ENCODE peak calls at places on chromosome 20, in six cellular contexts. One of them, this sample, is unnamed.

GRCh38 chr20:41510847-41511453 is 107.2 kb downstream of the CHD6 start:
- DNase-seq in ascending aorta: no peak
- DNase-seq in RWPE1: no peak
- DNase-seq in progenitor cell of endocrine pancreas: no peak
- DNase-seq in neural crest cell: no peak
- DNase-seq in astrocyte of the spinal cord: no peak
- DNase-seq in this sample: no peak

GRCh38 chr20:22411568-22412450 is 172.6 kb downstream of the FOXA2 start:
- DNase-seq in ascending aorta: peak; percentile 68
- DNase-seq in neural crest cell: no peak
- DNase-seq in astrocyte of the spinal cord: peak; percentile 44
- DNase-seq in RWPE1: no peak
- DNase-seq in progenitor cell of endocrine pancreas: no peak
- DNase-seq in this sample: no peak

GRCh38 chr20:8535403-8536003 is 403.4 kb downstream of the PLCB1 start:
- DNase-seq in ascending aorta: no peak
- DNase-seq in progenitor cell of endocrine pancreas: no peak
- DNase-seq in neural crest cell: no peak
- DNase-seq in astrocyte of the spinal cord: no peak
- DNase-seq in RWPE1: peak; percentile 38
- DNase-seq in this sample: no peak

GRCh38 chr20:22795897-22796296 is 211.5 kb upstream of the FOXA2 start:
- DNase-seq in progenitor cell of endocrine pancreas: no peak
- DNase-seq in neural crest cell: no peak
- DNase-seq in RWPE1: peak; percentile 85
- DNase-seq in astrocyte of the spinal cord: peak; percentile 92
- DNase-seq in ascending aorta: peak; percentile 87
- DNase-seq in this sample: peak; percentile 87

GRCh38 chr20:53613748-53614147 is 20.1 kb upstream of the ZNF217 start:
- DNase-seq in ascending aorta: no peak
- DNase-seq in progenitor cell of endocrine pancreas: no peak
- DNase-seq in astrocyte of the spinal cord: no peak
- DNase-seq in neural crest cell: no peak
- DNase-seq in RWPE1: no peak
- DNase-seq in this sample: no peak

GRCh38 chr20:36607586-36608387 is 2.2 kb downstream of the RAB5IF start:
- DNase-seq in progenitor cell of endocrine pancreas: no peak
- DNase-seq in neural crest cell: no peak
- DNase-seq in RWPE1: peak; percentile 48
- DNase-seq in astrocyte of the spinal cord: no peak
- DNase-seq in ascending aorta: no peak
- DNase-seq in this sample: peak; percentile 19

GRCh38 chr20:17758010-17758409 is 58.2 kb downstream of the BANF2 start:
- DNase-seq in neural crest cell: no peak
- DNase-seq in progenitor cell of endocrine pancreas: no peak
- DNase-seq in astrocyte of the spinal cord: no peak
- DNase-seq in ascending aorta: no peak
- DNase-seq in RWPE1: no peak
- DNase-seq in this sample: no peak

GRCh38 chr20:63977392-63978276 is 1.8 kb downstream of the SAMD10 start:
- DNase-seq in progenitor cell of endocrine pancreas: no peak
- DNase-seq in astrocyte of the spinal cord: peak; percentile 78
- DNase-seq in ascending aorta: no peak
- DNase-seq in neural crest cell: no peak
- DNase-seq in RWPE1: peak; percentile 75
- DNase-seq in this sample: no peak

GRCh38 chr20:58971429-58971828 is 9.6 kb upstream of the NELFCD start:
- DNase-seq in ascending aorta: no peak
- DNase-seq in neural crest cell: no peak
- DNase-seq in RWPE1: no peak
- DNase-seq in progenitor cell of endocrine pancreas: no peak
- DNase-seq in astrocyte of the spinal cord: no peak
- DNase-seq in this sample: no peak

GRCh38 chr20:20823469-20823868 is 111.0 kb upstream of the RALGAPA2 start:
- DNase-seq in progenitor cell of endocrine pancreas: no peak
- DNase-seq in neural crest cell: no peak
- DNase-seq in RWPE1: no peak
- DNase-seq in astrocyte of the spinal cord: no peak
- DNase-seq in ascending aorta: no peak
- DNase-seq in this sample: no peak

GRCh38 chr20:11716239-11716944 is 201.3 kb upstream of the BTBD3 start:
- DNase-seq in astrocyte of the spinal cord: peak; percentile 96
- DNase-seq in RWPE1: peak; percentile 16
- DNase-seq in neural crest cell: peak; percentile 5
- DNase-seq in ascending aorta: no peak
- DNase-seq in progenitor cell of endocrine pancreas: no peak
- DNase-seq in this sample: peak; percentile 71

GRCh38 chr20:5328228-5328627 is 11.5 kb upstream of the PROKR2 start:
- DNase-seq in astrocyte of the spinal cord: no peak
- DNase-seq in progenitor cell of endocrine pancreas: no peak
- DNase-seq in RWPE1: no peak
- DNase-seq in ascending aorta: no peak
- DNase-seq in neural crest cell: no peak
- DNase-seq in this sample: no peak

GRCh38 chr20:3074812-3075211 is 3.4 kb downstream of the OXT start:
- DNase-seq in neural crest cell: no peak
- DNase-seq in astrocyte of the spinal cord: no peak
- DNase-seq in RWPE1: no peak
- DNase-seq in ascending aorta: no peak
- DNase-seq in progenitor cell of endocrine pancreas: no peak
- DNase-seq in this sample: peak; percentile 10

GRCh38 chr20:63033635-63034510 is 27.1 kb upstream of the BHLHE23 start:
- DNase-seq in neural crest cell: no peak
- DNase-seq in RWPE1: no peak
- DNase-seq in ascending aorta: no peak
- DNase-seq in progenitor cell of endocrine pancreas: no peak
- DNase-seq in astrocyte of the spinal cord: no peak
- DNase-seq in this sample: no peak

GRCh38 chr20:59622496-59622895 is 18.2 kb downstream of the PHACTR3 start:
- DNase-seq in neural crest cell: no peak
- DNase-seq in ascending aorta: no peak
- DNase-seq in RWPE1: no peak
- DNase-seq in astrocyte of the spinal cord: no peak
- DNase-seq in progenitor cell of endocrine pancreas: no peak
- DNase-seq in this sample: no peak

GRCh38 chr20:57395111-57395959 is 4.1 kb downstream of the RBM38 start:
- DNase-seq in RWPE1: peak; percentile 76
- DNase-seq in astrocyte of the spinal cord: peak; percentile 84
- DNase-seq in progenitor cell of endocrine pancreas: no peak
- DNase-seq in neural crest cell: peak; percentile 44
- DNase-seq in ascending aorta: peak; percentile 90
- DNase-seq in this sample: peak; percentile 74

GRCh38 chr20:50744143-50744792 is 12.9 kb downstream of the PARD6B start:
- DNase-seq in neural crest cell: no peak
- DNase-seq in RWPE1: peak; percentile 96
- DNase-seq in ascending aorta: peak; percentile 87
- DNase-seq in astrocyte of the spinal cord: peak; percentile 90
- DNase-seq in progenitor cell of endocrine pancreas: no peak
- DNase-seq in this sample: peak; percentile 89

GRCh38 chr20:11919046-11919445 is 1.4 kb downstream of the BTBD3 start:
- DNase-seq in ascending aorta: no peak
- DNase-seq in neural crest cell: no peak
- DNase-seq in progenitor cell of endocrine pancreas: no peak
- DNase-seq in astrocyte of the spinal cord: peak; percentile 61
- DNase-seq in RWPE1: no peak
- DNase-seq in this sample: no peak

GRCh38 chr20:63056236-63057132 is 49.7 kb upstream of the BHLHE23 start:
- DNase-seq in RWPE1: peak; percentile 58
- DNase-seq in progenitor cell of endocrine pancreas: peak; percentile 77
- DNase-seq in ascending aorta: peak; percentile 56
- DNase-seq in astrocyte of the spinal cord: no peak
- DNase-seq in neural crest cell: peak; percentile 92
- DNase-seq in this sample: peak; percentile 40

GRCh38 chr20:13295637-13296036 is 74.6 kb downstream of the ISM1 start:
- DNase-seq in ascending aorta: no peak
- DNase-seq in neural crest cell: no peak
- DNase-seq in progenitor cell of endocrine pancreas: no peak
- DNase-seq in RWPE1: no peak
- DNase-seq in astrocyte of the spinal cord: no peak
- DNase-seq in this sample: no peak

GRCh38 chr20:43389839-43390626 is 67.7 kb upstream of the SRSF6 start:
- DNase-seq in ascending aorta: no peak
- DNase-seq in RWPE1: no peak
- DNase-seq in astrocyte of the spinal cord: no peak
- DNase-seq in progenitor cell of endocrine pancreas: no peak
- DNase-seq in neural crest cell: peak; percentile 36
- DNase-seq in this sample: no peak

GRCh38 chr20:63641146-63641791 is 12.0 kb downstream of the STMN3 start:
- DNase-seq in astrocyte of the spinal cord: peak; percentile 36
- DNase-seq in neural crest cell: no peak
- DNase-seq in RWPE1: no peak
- DNase-seq in progenitor cell of endocrine pancreas: no peak
- DNase-seq in ascending aorta: no peak
- DNase-seq in this sample: peak; percentile 29

GRCh38 chr20:61701802-61702201 is 363.9 kb downstream of the TAF4 start:
- DNase-seq in RWPE1: no peak
- DNase-seq in astrocyte of the spinal cord: no peak
- DNase-seq in ascending aorta: no peak
- DNase-seq in neural crest cell: no peak
- DNase-seq in progenitor cell of endocrine pancreas: no peak
- DNase-seq in this sample: no peak

GRCh38 chr20:23009636-23010035 is 25.5 kb upstream of the SSTR4 start:
- DNase-seq in progenitor cell of endocrine pancreas: no peak
- DNase-seq in astrocyte of the spinal cord: no peak
- DNase-seq in RWPE1: no peak
- DNase-seq in ascending aorta: no peak
- DNase-seq in neural crest cell: no peak
- DNase-seq in this sample: peak; percentile 41

DNA sequence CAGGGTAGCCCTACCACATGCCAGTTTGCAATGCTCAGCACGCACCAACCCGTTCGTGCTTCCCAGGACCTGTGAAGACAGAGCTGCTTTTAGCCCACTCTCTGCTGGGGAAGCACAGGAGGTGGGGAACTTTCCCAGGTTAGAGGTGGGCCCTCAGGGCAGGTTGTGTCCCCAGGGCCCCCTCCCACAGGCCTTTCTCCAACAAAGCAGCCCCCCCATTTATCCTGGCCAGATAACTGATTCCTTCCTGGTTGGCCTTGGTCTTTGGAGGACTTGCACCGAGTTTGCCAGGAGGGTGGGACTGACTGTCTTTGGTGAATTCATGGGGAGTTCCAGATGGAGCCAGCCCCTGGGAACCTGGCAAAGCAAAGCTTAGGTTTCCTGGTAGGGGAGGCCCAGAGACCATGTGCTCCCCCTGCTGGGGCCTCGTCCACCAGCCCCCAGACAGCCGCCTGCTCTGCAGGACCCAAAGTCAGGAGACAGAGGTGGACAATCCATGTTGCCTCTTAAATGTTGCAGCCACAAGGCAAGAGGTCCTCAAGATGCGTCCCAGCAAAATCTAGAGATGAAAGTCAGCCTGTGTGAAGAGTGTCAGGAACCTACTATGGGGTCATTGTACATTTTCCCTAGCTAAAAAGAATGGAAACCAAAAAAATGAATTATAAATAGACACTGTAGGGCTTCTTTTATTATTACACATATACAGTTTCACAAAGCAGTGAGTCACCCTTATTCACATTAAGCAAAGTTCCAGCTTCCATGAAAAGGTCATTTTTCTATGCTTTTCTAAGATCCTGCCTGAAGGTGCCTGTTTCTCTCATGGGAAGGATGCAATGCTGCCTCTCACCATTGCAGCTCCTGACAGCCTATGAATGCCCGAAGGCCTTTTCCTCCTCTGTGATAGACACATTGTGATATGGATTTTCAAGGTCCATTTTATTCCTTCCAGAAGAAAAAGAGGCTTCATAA is 497.8 kb downstream of the PREX1 start:
- DNase-seq in RWPE1: no peak
- DNase-seq in astrocyte of the spinal cord: peak; percentile 61
- DNase-seq in neural crest cell: peak; percentile 25
- DNase-seq in ascending aorta: no peak
- DNase-seq in progenitor cell of endocrine pancreas: no peak
- DNase-seq in this sample: peak; percentile 14
- TF ChIP-seq CTCF in RWPE1: no peak
- TF ChIP-seq CTCF in astrocyte of the spinal cord: peak; percentile 52
- TF ChIP-seq CTCF in neural crest cell: peak; percentile 47
- TF ChIP-seq CTCF in ascending aorta: no peak
- TF ChIP-seq CTCF in progenitor cell of endocrine pancreas: peak; percentile 37
- TF ChIP-seq CTCF in this sample: no peak

GRCh38 chr20:45971675-45972499 is at the start of gene ZNF335:
- DNase-seq in RWPE1: peak; percentile 100
- DNase-seq in neural crest cell: peak; percentile 95
- DNase-seq in ascending aorta: peak; percentile 97
- DNase-seq in progenitor cell of endocrine pancreas: peak; percentile 92
- DNase-seq in astrocyte of the spinal cord: peak; percentile 99
- DNase-seq in this sample: peak; percentile 97
- TF ChIP-seq CTCF in RWPE1: no peak
- TF ChIP-seq CTCF in neural crest cell: no peak
- TF ChIP-seq CTCF in ascending aorta: peak; percentile 48
- TF ChIP-seq CTCF in progenitor cell of endocrine pancreas: peak; percentile 17
- TF ChIP-seq CTCF in astrocyte of the spinal cord: no peak
- TF ChIP-seq CTCF in this sample: no peak

DNA sequence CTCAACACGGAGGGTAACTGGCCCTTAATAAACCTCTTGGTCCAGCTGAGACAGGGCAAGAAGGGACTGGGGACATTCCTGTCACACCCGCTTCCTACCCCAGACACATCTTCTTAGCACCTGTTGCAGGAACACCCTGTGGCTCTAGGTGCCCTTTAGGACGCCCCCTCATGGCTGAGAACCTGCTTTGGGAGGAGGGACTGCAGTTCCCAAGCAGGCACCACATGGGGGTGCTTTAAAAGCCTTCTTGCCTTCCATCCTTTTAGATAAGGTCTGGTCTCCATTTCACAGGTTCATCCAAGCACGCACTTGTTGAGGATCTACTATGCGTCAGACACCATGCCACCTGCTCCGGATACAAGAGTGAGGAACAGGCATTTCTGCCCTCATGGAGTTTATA is 26.6 kb downstream of the NSFL1C start:
- DNase-seq in RWPE1: no peak
- DNase-seq in astrocyte of the spinal cord: no peak
- DNase-seq in ascending aorta: no peak
- DNase-seq in neural crest cell: no peak
- DNase-seq in progenitor cell of endocrine pancreas: no peak
- DNase-seq in this sample: peak; percentile 29
- TF ChIP-seq CTCF in RWPE1: no peak
- TF ChIP-seq CTCF in astrocyte of the spinal cord: peak; percentile 57
- TF ChIP-seq CTCF in ascending aorta: no peak
- TF ChIP-seq CTCF in neural crest cell: no peak
- TF ChIP-seq CTCF in progenitor cell of endocrine pancreas: peak; percentile 20
- TF ChIP-seq CTCF in this sample: peak; percentile 43

GRCh38 chr20:9610665-9611064 is 96.3 kb downstream of the LAMP5 start:
- DNase-seq in astrocyte of the spinal cord: no peak
- DNase-seq in ascending aorta: no peak
- DNase-seq in RWPE1: no peak
- DNase-seq in progenitor cell of endocrine pancreas: no peak
- DNase-seq in neural crest cell: no peak
- DNase-seq in this sample: no peak

GRCh38 chr20:9608639-9609440 is 94.5 kb downstream of the LAMP5 start:
- DNase-seq in neural crest cell: no peak
- DNase-seq in astrocyte of the spinal cord: no peak
- DNase-seq in ascending aorta: no peak
- DNase-seq in RWPE1: no peak
- DNase-seq in progenitor cell of endocrine pancreas: no peak
- DNase-seq in this sample: no peak

GRCh38 chr20:9611921-9612320 is 97.5 kb downstream of the LAMP5 start:
- DNase-seq in ascending aorta: no peak
- DNase-seq in neural crest cell: no peak
- DNase-seq in RWPE1: no peak
- DNase-seq in progenitor cell of endocrine pancreas: no peak
- DNase-seq in astrocyte of the spinal cord: no peak
- DNase-seq in this sample: no peak

GRCh38 chr20:9613871-9614270 is 99.5 kb downstream of the LAMP5 start:
- DNase-seq in neural crest cell: no peak
- DNase-seq in ascending aorta: no peak
- DNase-seq in progenitor cell of endocrine pancreas: no peak
- DNase-seq in RWPE1: no peak
- DNase-seq in astrocyte of the spinal cord: no peak
- DNase-seq in this sample: no peak

GRCh38 chr20:9609892-9610502 is 95.6 kb downstream of the LAMP5 start:
- DNase-seq in progenitor cell of endocrine pancreas: peak; percentile 43
- DNase-seq in astrocyte of the spinal cord: peak; percentile 77
- DNase-seq in ascending aorta: no peak
- DNase-seq in RWPE1: peak; percentile 37
- DNase-seq in neural crest cell: peak; percentile 51
- DNase-seq in this sample: peak; percentile 57
- TF ChIP-seq CTCF in progenitor cell of endocrine pancreas: peak; percentile 75
- TF ChIP-seq CTCF in astrocyte of the spinal cord: peak; percentile 57
- TF ChIP-seq CTCF in ascending aorta: peak; percentile 74
- TF ChIP-seq CTCF in RWPE1: peak; percentile 80
- TF ChIP-seq CTCF in neural crest cell: peak; percentile 90
- TF ChIP-seq CTCF in this sample: peak; percentile 50

This sample was measured in mammary epithelial cell.